ENCODE peak calls at places on chromosomes 6 and 20, in eight cellular contexts. One of them, this sample, is unnamed. For H3K4me1, the result is how much of the 10 kb centered on the place peaks cover.

GRCh38 chr6:26309731-26310142 is 55.3 kb upstream of the BTN3A2 start:
- DNase-seq in endodermal cell: no peak
- DNase-seq in tibial nerve: no peak
- DNase-seq in IMR-90: peak
- DNase-seq in adrenal gland: no peak
- DNase-seq in fibroblast of lung: peak
- DNase-seq in HepG2: peak
- DNase-seq in OCI-LY7: no peak
- DNase-seq in this sample: no peak

GRCh38 chr20:19317240-19318069 is 105.0 kb downstream of the SLC24A3 start:
- DNase-seq in HepG2: no peak
- DNase-seq in IMR-90: no peak
- DNase-seq in tibial nerve: no peak
- DNase-seq in fibroblast of lung: no peak
- DNase-seq in adrenal gland: no peak
- DNase-seq in OCI-LY7: no peak
- DNase-seq in endodermal cell: no peak
- DNase-seq in this sample: no peak

GRCh38 chr6:5379647-5380242 is 118.4 kb downstream of the FARS2 start:
- DNase-seq in HepG2: peak
- DNase-seq in IMR-90: peak
- DNase-seq in fibroblast of lung: no peak
- DNase-seq in tibial nerve: no peak
- DNase-seq in endodermal cell: peak
- DNase-seq in adrenal gland: no peak
- DNase-seq in OCI-LY7: peak
- DNase-seq in this sample: no peak

GRCh38 chr6:16762547-16763477 is 1.6 kb upstream of the ATXN1 start:
- DNase-seq in OCI-LY7: peak
- DNase-seq in IMR-90: peak
- DNase-seq in tibial nerve: no peak
- DNase-seq in adrenal gland: peak
- DNase-seq in fibroblast of lung: peak
- DNase-seq in endodermal cell: peak
- DNase-seq in HepG2: peak
- DNase-seq in this sample: peak

GRCh38 chr6:20334961-20335360 is 66.7 kb upstream of the E2F3 start:
- DNase-seq in OCI-LY7: no peak
- DNase-seq in IMR-90: no peak
- DNase-seq in fibroblast of lung: no peak
- DNase-seq in endodermal cell: no peak
- DNase-seq in HepG2: no peak
- DNase-seq in adrenal gland: no peak
- DNase-seq in tibial nerve: no peak
- DNase-seq in this sample: no peak

GRCh38 chr6:165653196-165653595 is 9.8 kb downstream of the PDE10A start:
- DNase-seq in endodermal cell: no peak
- DNase-seq in HepG2: no peak
- DNase-seq in IMR-90: peak
- DNase-seq in adrenal gland: no peak
- DNase-seq in tibial nerve: no peak
- DNase-seq in OCI-LY7: no peak
- DNase-seq in fibroblast of lung: peak
- DNase-seq in this sample: no peak

GRCh38 chr20:15032352-15032622 is 694.9 kb upstream of the FLRT3 start:
- DNase-seq in adrenal gland: no peak
- DNase-seq in endodermal cell: no peak
- DNase-seq in fibroblast of lung: no peak
- DNase-seq in OCI-LY7: no peak
- DNase-seq in tibial nerve: no peak
- DNase-seq in IMR-90: no peak
- DNase-seq in HepG2: no peak
- DNase-seq in this sample: no peak

GRCh38 chr20:43448748-43449535 is 8.8 kb upstream of the SRSF6 start:
- DNase-seq in OCI-LY7: peak
- DNase-seq in tibial nerve: no peak
- DNase-seq in HepG2: peak
- DNase-seq in fibroblast of lung: peak
- DNase-seq in IMR-90: peak
- DNase-seq in endodermal cell: peak
- DNase-seq in adrenal gland: peak
- DNase-seq in this sample: no peak

GRCh38 chr6:149212892-149213786 is 104.4 kb upstream of the TAB2 start:
- DNase-seq in OCI-LY7: no peak
- DNase-seq in HepG2: no peak
- DNase-seq in endodermal cell: no peak
- DNase-seq in fibroblast of lung: peak
- DNase-seq in tibial nerve: no peak
- DNase-seq in IMR-90: no peak
- DNase-seq in adrenal gland: no peak
- DNase-seq in this sample: no peak

GRCh38 chr6:149212202-149212601 is 105.3 kb upstream of the TAB2 start:
- DNase-seq in tibial nerve: no peak
- DNase-seq in adrenal gland: no peak
- DNase-seq in OCI-LY7: no peak
- DNase-seq in endodermal cell: no peak
- DNase-seq in IMR-90: peak
- DNase-seq in HepG2: no peak
- DNase-seq in fibroblast of lung: peak
- DNase-seq in this sample: no peak

GRCh38 chr6:149210376-149210775 is 107.1 kb upstream of the TAB2 start:
- DNase-seq in fibroblast of lung: peak
- DNase-seq in tibial nerve: no peak
- DNase-seq in OCI-LY7: no peak
- DNase-seq in IMR-90: peak
- DNase-seq in HepG2: no peak
- DNase-seq in adrenal gland: no peak
- DNase-seq in endodermal cell: no peak
- DNase-seq in this sample: no peak

GRCh38 chr6:149209879-149210278 is 107.6 kb upstream of the TAB2 start:
- DNase-seq in OCI-LY7: no peak
- DNase-seq in tibial nerve: no peak
- DNase-seq in IMR-90: no peak
- DNase-seq in endodermal cell: no peak
- DNase-seq in fibroblast of lung: no peak
- DNase-seq in adrenal gland: no peak
- DNase-seq in HepG2: no peak
- DNase-seq in this sample: no peak

GRCh38 chr6:149211046-149211571 is 106.4 kb upstream of the TAB2 start:
- DNase-seq in endodermal cell: no peak
- DNase-seq in fibroblast of lung: peak
- DNase-seq in IMR-90: peak
- DNase-seq in OCI-LY7: peak
- DNase-seq in adrenal gland: no peak
- DNase-seq in tibial nerve: no peak
- DNase-seq in HepG2: peak
- DNase-seq in this sample: no peak
- H3K4me1 ChIP-seq in endodermal cell: under half
- H3K4me1 ChIP-seq in fibroblast of lung: under half
- H3K4me1 ChIP-seq in IMR-90: under half
- H3K4me1 ChIP-seq in OCI-LY7: under half
- H3K4me1 ChIP-seq in adrenal gland: under half
- H3K4me1 ChIP-seq in tibial nerve: under half
- H3K4me1 ChIP-seq in HepG2: under half
- H3K4me1 ChIP-seq in this sample: under half

GRCh38 chr6:36130672-36131516 is 581 bp downstream of the MAPK13 start:
- DNase-seq in endodermal cell: peak
- DNase-seq in tibial nerve: no peak
- DNase-seq in HepG2: peak
- DNase-seq in IMR-90: no peak
- DNase-seq in adrenal gland: peak
- DNase-seq in fibroblast of lung: no peak
- DNase-seq in OCI-LY7: no peak
- DNase-seq in this sample: peak

GRCh38 chr6:36131517-36132220 is 1.4 kb downstream of the MAPK13 start:
- DNase-seq in HepG2: peak
- DNase-seq in adrenal gland: peak
- DNase-seq in IMR-90: peak
- DNase-seq in fibroblast of lung: peak
- DNase-seq in OCI-LY7: peak
- DNase-seq in endodermal cell: no peak
- DNase-seq in tibial nerve: no peak
- DNase-seq in this sample: peak

GRCh38 chr6:36133912-36134311 is 3.6 kb downstream of the MAPK13 start:
- DNase-seq in fibroblast of lung: no peak
- DNase-seq in IMR-90: no peak
- DNase-seq in tibial nerve: no peak
- DNase-seq in adrenal gland: no peak
- DNase-seq in HepG2: no peak
- DNase-seq in OCI-LY7: no peak
- DNase-seq in endodermal cell: no peak
- DNase-seq in this sample: no peak

GRCh38 chr6:36133148-36133547 is 2.8 kb downstream of the MAPK13 start:
- DNase-seq in IMR-90: no peak
- DNase-seq in HepG2: no peak
- DNase-seq in tibial nerve: no peak
- DNase-seq in adrenal gland: no peak
- DNase-seq in OCI-LY7: no peak
- DNase-seq in endodermal cell: no peak
- DNase-seq in fibroblast of lung: no peak
- DNase-seq in this sample: no peak

DNA sequence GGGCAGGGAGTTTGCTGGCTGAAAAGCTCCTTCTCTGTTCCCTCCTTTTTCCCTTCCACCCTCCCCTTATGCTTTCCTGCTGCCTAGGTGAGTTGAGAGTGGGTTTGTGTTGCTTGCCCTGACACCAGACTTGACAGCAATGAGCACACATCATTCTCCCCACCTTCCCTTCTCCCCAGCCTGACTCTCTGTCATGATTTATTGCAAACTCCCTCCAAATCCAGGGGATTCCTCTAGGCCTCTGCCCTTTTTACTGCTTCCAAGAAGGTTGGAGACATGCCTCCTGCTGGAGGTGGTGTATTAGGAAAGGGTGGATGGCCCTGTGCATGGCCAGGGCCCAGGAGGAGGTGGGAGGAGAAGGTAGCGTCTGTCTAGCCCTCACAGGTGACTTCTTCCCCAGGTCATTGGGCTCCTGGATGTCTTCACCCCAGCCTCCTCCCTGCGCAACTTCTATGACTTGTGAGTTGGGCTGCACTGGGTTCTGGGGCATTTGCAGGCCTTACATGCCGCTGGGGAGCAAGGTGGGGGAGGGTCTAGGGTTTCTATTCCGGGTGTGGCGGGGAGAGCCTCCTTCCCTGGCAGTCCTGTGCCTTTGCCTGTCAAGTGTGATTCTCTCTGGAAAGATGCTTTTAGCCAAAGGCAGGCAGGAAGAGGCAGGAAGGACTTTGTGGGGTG is 2.0 kb downstream of the MAPK13 start:
- DNase-seq in endodermal cell: no peak
- DNase-seq in adrenal gland: peak
- DNase-seq in IMR-90: no peak
- DNase-seq in tibial nerve: no peak
- DNase-seq in fibroblast of lung: no peak
- DNase-seq in OCI-LY7: no peak
- DNase-seq in HepG2: no peak
- DNase-seq in this sample: no peak
- H3K4me3 ChIP-seq in endodermal cell: no peak
- H3K4me3 ChIP-seq in adrenal gland: no peak
- H3K4me3 ChIP-seq in IMR-90: no peak
- H3K4me3 ChIP-seq in tibial nerve: no peak
- H3K4me3 ChIP-seq in fibroblast of lung: no peak
- H3K4me3 ChIP-seq in OCI-LY7: no peak
- H3K4me3 ChIP-seq in HepG2: peak
- H3K4me3 ChIP-seq in this sample: no peak

DNA sequence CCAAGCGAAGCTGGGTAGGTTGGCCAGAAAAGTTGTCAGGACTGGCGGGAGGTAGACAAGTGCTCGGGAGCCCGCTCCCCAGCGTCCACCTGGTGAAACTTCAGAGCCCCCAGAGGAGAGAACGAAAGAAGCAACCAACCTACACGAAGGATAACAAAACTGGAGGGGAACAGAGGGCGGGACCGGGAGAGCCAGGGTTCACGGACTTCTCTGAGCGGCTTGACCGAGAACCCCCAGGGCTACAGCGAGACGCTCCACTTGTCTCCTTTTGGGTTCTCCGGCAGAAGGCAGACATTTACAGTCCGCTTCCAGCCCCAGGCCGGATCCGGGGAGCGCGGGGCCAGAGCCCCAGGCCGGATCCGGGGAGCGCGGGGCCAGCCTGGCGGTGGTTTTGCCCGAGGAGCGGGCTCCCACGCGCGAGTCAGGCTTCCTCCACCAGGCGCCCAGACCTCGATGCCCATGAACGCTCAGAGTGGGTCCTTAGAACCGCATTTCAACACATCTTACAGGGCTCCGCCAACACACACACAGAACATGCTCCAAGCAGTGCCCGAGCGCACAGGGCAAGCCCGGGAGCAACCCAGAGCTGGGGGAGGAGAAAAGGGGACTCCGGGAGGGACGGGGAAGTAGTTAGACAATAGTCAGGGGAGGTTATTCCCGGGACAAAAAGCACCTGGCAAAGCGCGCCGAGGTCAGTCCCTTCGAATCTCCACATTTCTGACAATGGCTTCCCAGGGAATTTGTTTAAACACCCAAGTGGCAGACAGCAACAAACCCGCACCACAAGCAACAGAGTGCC is 1.1 kb downstream of the PTPRK start:
- DNase-seq in tibial nerve: peak
- DNase-seq in OCI-LY7: no peak
- DNase-seq in IMR-90: peak
- DNase-seq in endodermal cell: peak
- DNase-seq in fibroblast of lung: peak
- DNase-seq in HepG2: peak
- DNase-seq in adrenal gland: peak
- DNase-seq in this sample: peak
- TF ChIP-seq CTCF in tibial nerve: no peak
- TF ChIP-seq CTCF in OCI-LY7: no peak
- TF ChIP-seq CTCF in IMR-90: peak
- TF ChIP-seq CTCF in endodermal cell: peak
- TF ChIP-seq CTCF in fibroblast of lung: no peak
- TF ChIP-seq CTCF in HepG2: peak
- TF ChIP-seq CTCF in adrenal gland: peak
- TF ChIP-seq CTCF in this sample: peak

GRCh38 chr6:15399651-15400470 is 154.0 kb downstream of the JARID2 start:
- DNase-seq in HepG2: no peak
- DNase-seq in endodermal cell: peak
- DNase-seq in IMR-90: peak
- DNase-seq in fibroblast of lung: peak
- DNase-seq in adrenal gland: peak
- DNase-seq in OCI-LY7: no peak
- DNase-seq in tibial nerve: peak
- DNase-seq in this sample: peak

GRCh38 chr6:15400572-15401004 is 154.7 kb downstream of the JARID2 start:
- DNase-seq in IMR-90: peak
- DNase-seq in adrenal gland: peak
- DNase-seq in tibial nerve: peak
- DNase-seq in OCI-LY7: no peak
- DNase-seq in HepG2: no peak
- DNase-seq in fibroblast of lung: no peak
- DNase-seq in endodermal cell: peak
- DNase-seq in this sample: peak

GRCh38 chr6:15401769-15402250 is 155.9 kb downstream of the JARID2 start:
- DNase-seq in IMR-90: no peak
- DNase-seq in tibial nerve: no peak
- DNase-seq in endodermal cell: no peak
- DNase-seq in adrenal gland: no peak
- DNase-seq in fibroblast of lung: no peak
- DNase-seq in HepG2: peak
- DNase-seq in OCI-LY7: no peak
- DNase-seq in this sample: no peak

GRCh38 chr6:15402401-15403045 is 156.7 kb downstream of the JARID2 start:
- DNase-seq in OCI-LY7: no peak
- DNase-seq in adrenal gland: no peak
- DNase-seq in IMR-90: peak
- DNase-seq in fibroblast of lung: no peak
- DNase-seq in HepG2: no peak
- DNase-seq in endodermal cell: no peak
- DNase-seq in tibial nerve: no peak
- DNase-seq in this sample: no peak

GRCh38 chr6:15401120-15401519 is 155.3 kb downstream of the JARID2 start:
- DNase-seq in OCI-LY7: no peak
- DNase-seq in fibroblast of lung: no peak
- DNase-seq in endodermal cell: peak
- DNase-seq in tibial nerve: no peak
- DNase-seq in adrenal gland: no peak
- DNase-seq in IMR-90: no peak
- DNase-seq in HepG2: no peak
- DNase-seq in this sample: no peak
- H3K4me1 ChIP-seq in OCI-LY7: under half
- H3K4me1 ChIP-seq in fibroblast of lung: under half
- H3K4me1 ChIP-seq in endodermal cell: half or more
- H3K4me1 ChIP-seq in tibial nerve: under half
- H3K4me1 ChIP-seq in adrenal gland: under half
- H3K4me1 ChIP-seq in IMR-90: under half
- H3K4me1 ChIP-seq in HepG2: under half
- H3K4me1 ChIP-seq in this sample: half or more

This sample was measured in psoas muscle.